ENCODE peak calls at places on chromosomes 6 and 20, in nine cellular contexts. A, J, G, D, B, R, L, V and M are unnamed samples.

GRCh38 chr20:36440370-36441026 is 100.8 kb upstream of the MYL9 start:
- DNase-seq in J (no peak), B (no peak), G (no peak), L (no peak), V (no peak), R (no peak), A (no peak), D (no peak), M (no peak)

GRCh38 chr6:143128346-143129015 is 67.8 kb downstream of the AIG1 start:
- DNase-seq in G (no peak), R (no peak), B (no peak), L (no peak), J (no peak), V (no peak), A (no peak), D (no peak), M (no peak)

GRCh38 chr6:106360410-106360988 is at the start of gene CRYBG1:
- DNase-seq in D (peak; percentile 38), R (peak; percentile 68), V (peak; percentile 83), J (peak; percentile 82), L (peak; percentile 76), A (no peak), B (no peak), G (peak; percentile 57), M (no peak)

GRCh38 chr6:14228571-14228970 is 111.0 kb downstream of the CD83 start:
- DNase-seq in R (no peak), L (no peak), D (no peak), V (no peak), A (no peak), J (peak; percentile 25), G (no peak), B (no peak), M (no peak)

GRCh38 chr20:34049389-34049788 is 55.7 kb downstream of the RALY start:
- DNase-seq in V (no peak), D (no peak), A (no peak), B (no peak), R (no peak), J (no peak), G (no peak), L (no peak), M (no peak)

GRCh38 chr6:163416640-163417253 is 2.2 kb downstream of the QKI start:
- DNase-seq in B (no peak), L (peak; percentile 81), R (no peak), A (no peak), J (peak; percentile 73), G (no peak), V (no peak), D (peak; percentile 75), M (no peak)

GRCh38 chr6:51077967-51078518 is 259.4 kb downstream of the TFAP2B start:
- DNase-seq in L (no peak), A (no peak), J (no peak), V (no peak), R (no peak), G (no peak), D (no peak), B (no peak), M (no peak)

GRCh38 chr6:106511274-106512047 is 117.8 kb downstream of the RTN4IP1 start:
- DNase-seq in L (no peak), B (no peak), V (peak; percentile 56), D (no peak), R (peak; percentile 64), J (peak; percentile 47), A (no peak), G (peak; percentile 53), M (no peak)

GRCh38 chr6:147099974-147100373 is 104.2 kb upstream of the STXBP5 start:
- DNase-seq in R (no peak), L (no peak), B (no peak), J (no peak), D (no peak), A (no peak), G (no peak), V (no peak), M (no peak)

GRCh38 chr6:13303668-13304017 is 24.7 kb downstream of the TBC1D7 start:
- DNase-seq in L (peak; percentile 82), D (no peak), J (peak; percentile 68), G (peak; percentile 84), B (no peak), A (peak; percentile 57), R (no peak), V (no peak), M (no peak)

GRCh38 chr20:7770578-7770977 is 169.7 kb downstream of the HAO1 start:
- DNase-seq in B (no peak), L (no peak), D (no peak), G (no peak), J (no peak), A (no peak), R (no peak), V (no peak), M (no peak)

GRCh38 chr20:36314734-36315544 is 8.8 kb downstream of the DLGAP4 start:
- DNase-seq in V (peak; percentile 15), B (no peak), R (no peak), J (no peak), L (no peak), D (peak; percentile 48), G (no peak), A (no peak), M (no peak)

GRCh38 chr6:157672726-157673412 is 150.2 kb upstream of the SNX9 start:
- DNase-seq in R (no peak), J (no peak), D (no peak), L (no peak), V (no peak), A (no peak), G (no peak), B (no peak), M (no peak)

GRCh38 chr6:43924222-43924702 is 154.3 kb downstream of the VEGFA start:
- DNase-seq in V (peak; percentile 33), G (peak; percentile 19), A (no peak), L (no peak), R (peak; percentile 53), D (no peak), B (no peak), J (peak; percentile 50), M (no peak)

GRCh38 chr6:119148825-119149525 is 70.5 kb upstream of the FAM184A start:
- DNase-seq in D (no peak), R (no peak), V (no peak), G (no peak), A (no peak), J (peak; percentile 15), B (no peak), L (no peak), M (no peak)

GRCh38 chr20:23331951-23332350 is 18.6 kb upstream of the NXT1 start:
- DNase-seq in A (no peak), J (no peak), G (no peak), B (no peak), L (no peak), D (no peak), R (no peak), V (no peak), M (no peak)

GRCh38 chr6:135182993-135183531 is 2.0 kb downstream of the MYB start:
- DNase-seq in D (no peak), J (peak; percentile 13), A (no peak), R (peak; percentile 67), B (no peak), L (peak; percentile 18), G (no peak), V (no peak), M (no peak)

GRCh38 chr6:135180458-135181332 is at the start of gene MYB:
- DNase-seq in A (no peak), G (peak; percentile 52), B (no peak), R (peak; percentile 69), J (peak; percentile 45), V (peak; percentile 58), D (peak; percentile 59), L (peak; percentile 51), M (no peak)

GRCh38 chr6:135179920-135180457 is 1.1 kb upstream of the MYB start:
- DNase-seq in R (no peak), J (no peak), L (no peak), G (no peak), B (no peak), D (no peak), V (no peak), A (no peak), M (no peak)

GRCh38 chr6:135182120-135182992 is 1.2 kb downstream of the MYB start:
- DNase-seq in R (peak; percentile 71), B (no peak), G (no peak), J (peak; percentile 6), V (peak; percentile 53), D (peak; percentile 4), A (no peak), L (no peak), M (no peak)

DNA sequence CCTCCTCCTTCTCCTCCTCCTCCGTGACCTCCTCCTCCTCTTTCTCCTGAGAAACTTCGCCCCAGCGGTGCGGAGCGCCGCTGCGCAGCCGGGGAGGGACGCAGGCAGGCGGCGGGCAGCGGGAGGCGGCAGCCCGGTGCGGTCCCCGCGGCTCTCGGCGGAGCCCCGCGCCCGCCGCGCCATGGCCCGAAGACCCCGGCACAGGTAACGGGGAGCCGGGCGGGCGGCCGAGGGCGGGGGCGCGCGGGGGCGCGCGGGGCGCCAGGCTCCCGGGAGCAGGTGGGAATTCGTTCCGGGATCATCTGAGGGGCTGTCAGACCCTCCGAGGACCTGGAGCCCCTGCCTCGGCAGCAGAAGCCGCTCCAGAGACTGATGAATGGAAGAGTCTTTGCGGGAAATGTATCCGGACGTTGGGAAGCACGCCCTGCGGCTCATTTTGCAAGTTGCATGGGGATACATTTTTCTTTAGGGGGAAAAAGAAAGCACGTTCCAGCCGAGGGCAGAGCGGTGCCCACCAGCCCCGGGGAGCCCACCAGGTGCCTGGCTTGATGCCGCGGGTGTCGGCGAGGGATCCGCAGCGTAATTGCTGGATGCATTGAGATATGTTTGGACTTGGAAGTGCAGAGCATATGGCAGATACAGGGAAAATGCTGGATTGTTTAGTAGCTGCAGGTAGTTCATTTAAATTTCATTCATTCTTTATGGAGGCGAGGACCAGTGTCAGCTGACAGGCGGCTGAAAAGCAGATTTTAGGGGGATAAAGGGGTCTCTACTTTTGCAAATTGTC is 418 bp downstream of the MYB start:
- DNase-seq in B (no peak), A (no peak), L (no peak), J (no peak), V (no peak), D (peak; percentile 10), G (no peak), R (no peak), M (no peak)
- TF ChIP-seq POLR2A in B (no peak), A (no peak), L (no peak), J (no peak), V (no peak), D (no peak), G (no peak), R (no peak), M (no peak)

GRCh38 chr6:139632798-139633197 is 258.4 kb upstream of the CITED2 start:
- DNase-seq in B (no peak), V (no peak), D (no peak), R (no peak), J (no peak), G (no peak), A (no peak), L (no peak), M (no peak)
- H3K9me3 ChIP-seq in B (no peaks in the 10 kb centered on the region), V (no peaks in the 10 kb centered on the region), D (no peaks in the 10 kb centered on the region), R (no peaks in the 10 kb centered on the region), J (no peaks in the 10 kb centered on the region), G (no peaks in the 10 kb centered on the region), A (no peaks in the 10 kb centered on the region), L (no peaks in the 10 kb centered on the region), M (no peaks in the 10 kb centered on the region)

GRCh38 chr6:141968632-141969031 is 164.1 kb upstream of the GJE1 start:
- DNase-seq in A (no peak), V (no peak), J (no peak), L (no peak), R (peak; percentile 65), B (no peak), G (no peak), D (no peak), M (no peak)
- TF ChIP-seq POLR2A in A (no peak), V (no peak), J (no peak), L (no peak), R (no peak), B (no peak), G (no peak), D (no peak), M (no peak)

GRCh38 chr6:27112974-27113373 is 134.5 kb upstream of the PRSS16 start:
- DNase-seq in A (no peak), B (no peak), J (no peak), G (no peak), L (no peak), V (no peak), D (no peak), R (no peak), M (no peak)
- H3K9me3 ChIP-seq in A (no peaks in the 10 kb centered on the region), B (peaks cover 5% of the 10 kb centered on the region), J (no peaks in the 10 kb centered on the region), G (no peaks in the 10 kb centered on the region), L (no peaks in the 10 kb centered on the region), V (no peaks in the 10 kb centered on the region), D (peaks cover 7% of the 10 kb centered on the region), R (no peaks in the 10 kb centered on the region), M (no peaks in the 10 kb centered on the region)